ENCODE peak calls at places on chromosomes 7 and 10, in four cellular contexts. C is K562, U is A549, F is HepG2. N is an unnamed sample.

GRCh38 chr7:121689749-121690148 is 183.2 kb upstream of the PTPRZ1 start:
- DNase-seq in U (no peak), F (no peak), C (no peak), N (no peak)

GRCh38 chr10:26048756-26049155 is 114.7 kb downstream of the MYO3A start:
- DNase-seq in U (no peak), F (no peak), C (no peak), N (no peak)

GRCh38 chr7:54542920-54543539 is 855 bp downstream of the VSTM2A start:
- DNase-seq in U (no peak), F (no peak), C (no peak), N (peak)

GRCh38 chr7:82049442-82049841 is 279.6 kb upstream of the HGF start:
- DNase-seq in F (no peak), U (peak), C (no peak), N (no peak)

GRCh38 chr7:70694357-70694908 is 437.5 kb upstream of the GALNT17 start:
- DNase-seq in C (no peak), U (no peak), F (no peak), N (no peak)

GRCh38 chr7:40299097-40299496 is 164.3 kb downstream of the SUGCT start:
- DNase-seq in C (no peak), F (no peak), U (no peak), N (peak)

GRCh38 chr7:140478361-140479061 is 794 bp downstream of the MKRN1 start:
- DNase-seq in C (no peak), F (no peak), U (peak), N (peak)

GRCh38 chr10:100683545-100684127 is 61.7 kb upstream of the PAX2 start:
- DNase-seq in F (no peak), C (no peak), U (no peak), N (no peak)

GRCh38 chr7:2114052-2114451 is 118.7 kb downstream of the MAD1L1 start:
- DNase-seq in U (no peak), C (no peak), F (no peak), N (no peak)

GRCh38 chr10:28317735-28318134 is 14.9 kb upstream of the MPP7 start:
- DNase-seq in U (no peak), C (no peak), F (no peak), N (no peak)

GRCh38 chr7:7719235-7719634 is 828 bp upstream of the RPA3 start:
- DNase-seq in U (no peak), C (no peak), F (peak), N (peak)

GRCh38 chr10:93027508-93027907 is 33.1 kb upstream of the CYP26C1 start:
- DNase-seq in U (no peak), C (no peak), F (no peak), N (no peak)

GRCh38 chr10:98467506-98468318 is 21.0 kb upstream of the HPS1 start:
- DNase-seq in U (peak), F (peak), C (peak), N (peak)

GRCh38 chr7:156903232-156903909 is 10.4 kb upstream of the LMBR1 start:
- DNase-seq in U (no peak), C (no peak), F (peak), N (peak)

GRCh38 chr7:141663081-141663510 is 38.9 kb downstream of the DENND11 start:
- DNase-seq in U (peak), F (peak), C (no peak), N (peak)

GRCh38 chr7:149321978-149322541 is 60.1 kb downstream of the ZNF783 start:
- DNase-seq in C (no peak), U (no peak), F (no peak), N (peak)

GRCh38 chr7:157961731-157962457 is 625.1 kb downstream of the DNAJB6 start:
- DNase-seq in C (no peak), U (no peak), F (no peak), N (no peak)

GRCh38 chr10:77240042-77240619 is 397.5 kb downstream of the KCNMA1 start:
- DNase-seq in U (no peak), C (no peak), F (no peak), N (no peak)

GRCh38 chr7:1848013-1848640 is 178.1 kb downstream of the ELFN1 start:
- DNase-seq in C (no peak), U (no peak), F (no peak), N (peak)

GRCh38 chr7:22147113-22147512 is 201.4 kb upstream of the CDCA7L start:
- DNase-seq in C (no peak), U (no peak), F (no peak), N (no peak)

GRCh38 chr7:30266686-30267085 is 17.7 kb upstream of the ZNRF2 start:
- DNase-seq in C (no peak), F (no peak), U (no peak), N (no peak)

GRCh38 chr7:12757443-12757842 is 70.0 kb downstream of the ARL4A start:
- DNase-seq in C (no peak), F (no peak), U (no peak), N (no peak)

GRCh38 chr7:80833289-80834104 is 85.4 kb downstream of the SEMA3C start:
- DNase-seq in C (no peak), F (no peak), U (no peak), N (no peak)

GRCh38 chr7:45573636-45574470 is at the start of gene ADCY1:
- DNase-seq in C (peak), U (peak), F (no peak), N (no peak)

GRCh38 chr10:79132681-79133381 is 64.1 kb downstream of the ZMIZ1 start:
- DNase-seq in C (peak), F (no peak), U (no peak), N (no peak)

GRCh38 chr7:34544621-34545020 is 113.4 kb upstream of the NPSR1 start:
- DNase-seq in C (no peak), F (no peak), U (no peak), N (no peak)

GRCh38 chr10:125259651-125260050 is 99.3 kb upstream of the CTBP2 start:
- DNase-seq in C (no peak), F (no peak), U (no peak), N (no peak)

GRCh38 chr10:103080891-103081581 is 112.0 kb downstream of the NT5C2 start:
- DNase-seq in C (no peak), U (no peak), F (no peak), N (no peak)

GRCh38 chr7:78125884-78126283 is 327.3 kb downstream of the PHTF2 start:
- DNase-seq in F (peak), U (no peak), C (no peak), N (no peak)

GRCh38 chr7:105621617-105622016 is 40.3 kb upstream of the EFCAB10 start:
- DNase-seq in C (no peak), U (no peak), F (no peak), N (peak)

GRCh38 chr7:71521506-71521905 is 389.6 kb downstream of the GALNT17 start:
- DNase-seq in C (no peak), U (no peak), F (no peak), N (no peak)

GRCh38 chr7:48048113-48048512 is 12.8 kb downstream of the C7orf57 start:
- DNase-seq in C (no peak), F (no peak), U (no peak), N (no peak)

GRCh38 chr7:27677912-27678612 is 15.4 kb upstream of the HIBADH start:
- DNase-seq in C (peak), F (peak), U (peak), N (peak)

GRCh38 chr7:50632561-50633413 is 67.6 kb upstream of the DDC start:
- DNase-seq in C (peak), U (peak), F (peak), N (peak)

GRCh38 chr10:132464256-132465192 is 67.5 kb downstream of the PWWP2B start:
- DNase-seq in C (no peak), F (no peak), U (no peak), N (no peak)

GRCh38 chr7:137932881-137933269 is 69.0 kb downstream of the CREB3L2 start:
- DNase-seq in F (no peak), C (no peak), U (no peak), N (peak)

GRCh38 chr7:28348631-28349030 is 63.7 kb upstream of the CREB5 start:
- DNase-seq in F (no peak), U (no peak), C (no peak), N (no peak)

GRCh38 chr7:157410831-157411556 is 74.2 kb downstream of the DNAJB6 start:
- DNase-seq in C (no peak), F (no peak), U (no peak), N (no peak)

GRCh38 chr7:106018566-106019338 is 55.7 kb downstream of the CDHR3 start:
- DNase-seq in C (peak), U (no peak), F (no peak), N (no peak)

GRCh38 chr10:70835895-70836294 is 20.1 kb downstream of the SGPL1 start:
- DNase-seq in U (no peak), C (no peak), F (peak), N (no peak)

GRCh38 chr7:44277851-44278250 is 47.5 kb downstream of the CAMK2B start:
- DNase-seq in C (no peak), U (no peak), F (no peak), N (no peak)

GRCh38 chr7:44277391-44277790 is 48.0 kb downstream of the CAMK2B start:
- DNase-seq in C (no peak), U (no peak), F (no peak), N (no peak)

GRCh38 chr7:44275146-44275545 is 50.2 kb downstream of the CAMK2B start:
- DNase-seq in C (no peak), F (no peak), U (no peak), N (no peak)

GRCh38 chr7:44275829-44276570 is 49.4 kb downstream of the CAMK2B start:
- DNase-seq in U (no peak), F (no peak), C (peak), N (peak)

DNA sequence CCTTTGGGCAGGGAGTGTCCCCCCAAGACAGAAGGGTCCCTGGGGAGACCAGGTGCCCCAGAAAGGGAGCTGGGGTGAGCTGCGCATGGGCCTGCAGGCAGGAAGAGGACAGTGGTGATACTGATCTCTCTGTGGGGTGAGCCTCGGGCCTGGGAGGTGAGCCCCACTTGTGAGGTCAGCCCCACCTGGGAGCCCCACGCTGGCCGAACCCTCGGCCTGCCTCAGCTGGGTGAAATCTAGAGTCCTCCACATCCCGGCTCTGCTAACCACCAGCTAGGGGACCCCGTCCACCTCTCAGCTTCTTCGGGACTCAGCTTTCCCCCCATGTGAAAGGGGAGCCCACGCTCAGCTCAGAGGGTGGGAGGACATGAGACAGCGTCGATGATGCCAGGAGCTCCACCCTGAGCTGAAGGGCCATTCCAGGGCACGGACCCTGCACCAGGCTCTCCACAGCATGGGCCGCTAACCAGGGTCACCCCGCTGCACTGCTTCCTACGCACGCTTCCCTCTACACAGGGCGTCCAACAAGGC is 48.8 kb downstream of the CAMK2B start:
- DNase-seq in F (no peak), C (no peak), U (no peak), N (no peak)
- TF ChIP-seq JUN in F (no peak), C (no peak), U (no peak), N (no peak)

GRCh38 chr7:148209643-148210042 is 380.9 kb upstream of the C7orf33 start:
- DNase-seq in C (no peak), F (no peak), U (no peak), N (no peak)

DNA sequence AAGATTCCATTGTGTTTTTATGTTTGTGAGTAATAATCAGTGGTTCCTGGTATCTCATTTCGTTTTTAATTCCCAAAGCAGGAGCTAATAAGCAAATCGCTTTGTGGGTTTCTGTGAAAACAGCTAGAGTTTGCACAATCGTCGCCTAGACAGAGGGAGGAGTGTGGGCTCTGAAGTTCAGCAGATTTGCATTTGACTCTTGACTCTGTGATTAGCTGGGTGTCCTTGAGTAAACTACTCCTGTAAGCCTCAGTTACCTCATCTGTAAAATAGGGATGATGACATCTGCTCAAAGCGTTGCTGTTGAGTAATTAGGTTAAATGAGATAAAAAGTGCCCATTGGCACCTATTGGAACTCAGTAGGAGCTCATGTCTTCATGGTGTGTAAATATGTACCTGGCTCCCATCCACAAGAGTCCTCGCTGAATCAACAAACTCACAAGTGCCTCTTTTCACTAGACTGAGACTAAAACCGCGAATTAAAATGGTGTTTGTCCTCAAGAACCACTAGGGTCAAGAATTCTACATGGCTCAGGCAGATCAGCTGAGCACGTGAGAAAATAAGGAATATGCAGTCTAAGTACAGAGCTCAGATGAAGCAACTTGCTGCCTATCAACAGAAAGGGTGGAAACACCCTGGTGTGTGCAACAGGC is 385.8 kb upstream of the C7orf33 start:
- DNase-seq in U (no peak), F (no peak), C (no peak), N (no peak)
- TF ChIP-seq POLR2A in U (no peak), F (no peak), C (no peak), N (no peak)

DNA sequence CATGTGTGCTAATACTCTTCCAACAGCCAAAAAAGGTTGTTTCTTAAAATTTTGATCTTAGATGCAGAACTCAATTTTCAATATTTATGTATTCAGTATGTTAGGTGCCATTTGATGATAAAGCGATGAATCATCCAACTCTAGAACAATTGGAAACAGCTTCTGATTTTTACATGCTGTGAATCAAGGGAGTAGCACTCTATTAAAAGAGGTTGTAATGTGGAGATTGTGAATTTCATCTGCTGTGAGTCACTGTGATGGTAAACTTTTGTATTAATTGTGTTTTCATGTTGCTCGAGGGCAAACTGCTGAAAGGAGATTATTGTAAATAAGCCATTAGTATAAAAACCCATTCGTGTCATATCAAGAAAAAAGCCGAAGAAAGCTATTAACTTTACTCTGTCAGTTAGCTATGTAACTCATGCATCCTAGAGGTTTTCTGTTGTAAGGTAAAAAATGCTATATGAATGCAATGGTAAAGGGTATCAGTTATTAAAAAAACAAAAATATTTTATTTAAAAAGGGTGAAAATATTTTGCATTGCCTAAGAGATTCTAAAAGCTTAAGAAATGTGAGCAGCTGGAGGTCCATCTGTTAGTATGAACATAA is 510.9 kb upstream of the PCDH15 start:
- DNase-seq in U (no peak), F (no peak), C (no peak), N (no peak)
- H3K27ac ChIP-seq in U (no peak), F (no peak), C (no peak), N (no peak)

GRCh38 chr7:92179393-92179924 is 517 bp upstream of the LRRD1 start:
- DNase-seq in U (no peak), C (no peak), F (no peak), N (no peak)
- TF ChIP-seq JUN in U (no peak), C (no peak), F (no peak), N (no peak)

GRCh38 chr7:73774923-73775322 is 4.9 kb upstream of the CLDN3 start:
- DNase-seq in F (no peak), C (peak), U (no peak), N (no peak)

GRCh38 chr7:73773700-73774517 is 3.8 kb upstream of the CLDN3 start:
- DNase-seq in U (no peak), F (no peak), C (no peak), N (peak)

GRCh38 chr7:73778801-73779389 is 8.8 kb upstream of the CLDN3 start:
- DNase-seq in U (no peak), F (no peak), C (no peak), N (no peak)

DNA sequence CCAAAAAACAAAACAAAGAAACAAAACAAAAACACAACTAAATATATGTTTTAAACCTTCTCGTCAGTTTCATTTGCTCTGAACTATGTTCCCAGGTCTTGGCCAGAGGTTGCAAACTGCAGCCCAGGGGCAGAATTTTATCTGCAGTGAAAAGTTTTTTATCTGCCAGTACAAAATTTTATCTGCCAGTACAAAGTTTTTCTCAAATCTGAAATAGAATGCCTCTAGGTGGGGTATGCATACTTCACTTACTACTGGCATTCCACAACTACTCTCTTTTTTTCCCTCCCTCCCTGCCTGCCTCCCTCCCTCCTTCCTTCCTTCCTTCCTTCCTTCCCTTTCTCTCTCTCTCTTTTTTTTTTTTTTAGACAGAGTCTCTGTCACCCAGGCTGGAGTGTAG is 9.4 kb upstream of the CLDN3 start:
- DNase-seq in U (no peak), C (peak), F (no peak), N (no peak)
- TF ChIP-seq POLR2A in U (no peak), C (no peak), F (no peak), N (no peak)

GRCh38 chr10:12483996-12484944 is 134.9 kb downstream of the CAMK1D start:
- DNase-seq in U (no peak), F (no peak), C (no peak), N (no peak)
- H3K27ac ChIP-seq in U (no peak), F (no peak), C (no peak), N (no peak)